ENCODE peak calls at places on chromosomes 2 and 18, in ten cellular contexts. One of them, this sample, is unnamed.

GRCh38 chr18:51110073-51110797 is 80.2 kb downstream of the SMAD4 start:
- DNase-seq in AG08396: peak
- DNase-seq in ovary: peak
- DNase-seq in kidney glomerular epithelial cell: peak
- DNase-seq in NCI-H748 treated with DMSO at 0.1 percent for 48 hours: peak
- DNase-seq in H9: peak
- DNase-seq in tibial artery: no peak
- DNase-seq in activated T-cell treated with anti-CD3 and anti-CD28 coated beads, Interleukin-2, amount 50 U/mL, for 1 hour: peak
- DNase-seq in mucosa of descending colon: peak
- DNase-seq in nephron progenitor cell: peak
- DNase-seq in this sample: peak

GRCh38 chr2:54944724-54945326 is 105.4 kb downstream of the RTN4 start:
- DNase-seq in AG08396: no peak
- DNase-seq in nephron progenitor cell: no peak
- DNase-seq in mucosa of descending colon: no peak
- DNase-seq in ovary: no peak
- DNase-seq in kidney glomerular epithelial cell: no peak
- DNase-seq in H9: no peak
- DNase-seq in NCI-H748 treated with DMSO at 0.1 percent for 48 hours: no peak
- DNase-seq in tibial artery: no peak
- DNase-seq in activated T-cell treated with anti-CD3 and anti-CD28 coated beads, Interleukin-2, amount 50 U/mL, for 1 hour: no peak
- DNase-seq in this sample: no peak

GRCh38 chr18:23438046-23438377 is 15.1 kb upstream of the RIOK3 start:
- DNase-seq in AG08396: no peak
- DNase-seq in activated T-cell treated with anti-CD3 and anti-CD28 coated beads, Interleukin-2, amount 50 U/mL, for 1 hour: no peak
- DNase-seq in H9: no peak
- DNase-seq in nephron progenitor cell: no peak
- DNase-seq in tibial artery: no peak
- DNase-seq in NCI-H748 treated with DMSO at 0.1 percent for 48 hours: peak
- DNase-seq in mucosa of descending colon: no peak
- DNase-seq in ovary: no peak
- DNase-seq in kidney glomerular epithelial cell: no peak
- DNase-seq in this sample: no peak

GRCh38 chr18:25322806-25323205 is 29.2 kb downstream of the ZNF521 start:
- DNase-seq in kidney glomerular epithelial cell: no peak
- DNase-seq in AG08396: no peak
- DNase-seq in nephron progenitor cell: no peak
- DNase-seq in ovary: no peak
- DNase-seq in mucosa of descending colon: no peak
- DNase-seq in NCI-H748 treated with DMSO at 0.1 percent for 48 hours: no peak
- DNase-seq in tibial artery: no peak
- DNase-seq in H9: no peak
- DNase-seq in activated T-cell treated with anti-CD3 and anti-CD28 coated beads, Interleukin-2, amount 50 U/mL, for 1 hour: no peak
- DNase-seq in this sample: no peak

GRCh38 chr2:88540346-88540745 is 86.9 kb downstream of the EIF2AK3 start:
- DNase-seq in nephron progenitor cell: no peak
- DNase-seq in NCI-H748 treated with DMSO at 0.1 percent for 48 hours: no peak
- DNase-seq in mucosa of descending colon: no peak
- DNase-seq in tibial artery: no peak
- DNase-seq in kidney glomerular epithelial cell: peak
- DNase-seq in ovary: no peak
- DNase-seq in H9: no peak
- DNase-seq in activated T-cell treated with anti-CD3 and anti-CD28 coated beads, Interleukin-2, amount 50 U/mL, for 1 hour: no peak
- DNase-seq in AG08396: peak
- DNase-seq in this sample: peak

GRCh38 chr2:136444323-136444722 is 321.0 kb upstream of the THSD7B start:
- DNase-seq in tibial artery: no peak
- DNase-seq in activated T-cell treated with anti-CD3 and anti-CD28 coated beads, Interleukin-2, amount 50 U/mL, for 1 hour: no peak
- DNase-seq in kidney glomerular epithelial cell: no peak
- DNase-seq in NCI-H748 treated with DMSO at 0.1 percent for 48 hours: no peak
- DNase-seq in mucosa of descending colon: no peak
- DNase-seq in ovary: no peak
- DNase-seq in AG08396: no peak
- DNase-seq in H9: no peak
- DNase-seq in nephron progenitor cell: no peak
- DNase-seq in this sample: no peak

GRCh38 chr2:72062336-72062735 is 85.3 kb downstream of the CYP26B1 start:
- DNase-seq in tibial artery: no peak
- DNase-seq in ovary: no peak
- DNase-seq in AG08396: no peak
- DNase-seq in nephron progenitor cell: no peak
- DNase-seq in activated T-cell treated with anti-CD3 and anti-CD28 coated beads, Interleukin-2, amount 50 U/mL, for 1 hour: no peak
- DNase-seq in H9: no peak
- DNase-seq in NCI-H748 treated with DMSO at 0.1 percent for 48 hours: no peak
- DNase-seq in mucosa of descending colon: no peak
- DNase-seq in kidney glomerular epithelial cell: no peak
- DNase-seq in this sample: no peak

GRCh38 chr2:234044157-234044556 is 6.3 kb upstream of the SPP2 start:
- DNase-seq in NCI-H748 treated with DMSO at 0.1 percent for 48 hours: no peak
- DNase-seq in AG08396: no peak
- DNase-seq in mucosa of descending colon: no peak
- DNase-seq in tibial artery: no peak
- DNase-seq in H9: no peak
- DNase-seq in ovary: no peak
- DNase-seq in kidney glomerular epithelial cell: peak
- DNase-seq in nephron progenitor cell: no peak
- DNase-seq in activated T-cell treated with anti-CD3 and anti-CD28 coated beads, Interleukin-2, amount 50 U/mL, for 1 hour: no peak
- DNase-seq in this sample: peak

GRCh38 chr2:207847807-207848544 is 78.3 kb upstream of the FZD5 start:
- DNase-seq in H9: no peak
- DNase-seq in kidney glomerular epithelial cell: peak
- DNase-seq in mucosa of descending colon: peak
- DNase-seq in tibial artery: no peak
- DNase-seq in nephron progenitor cell: no peak
- DNase-seq in activated T-cell treated with anti-CD3 and anti-CD28 coated beads, Interleukin-2, amount 50 U/mL, for 1 hour: no peak
- DNase-seq in NCI-H748 treated with DMSO at 0.1 percent for 48 hours: peak
- DNase-seq in ovary: no peak
- DNase-seq in AG08396: no peak
- DNase-seq in this sample: peak

GRCh38 chr2:162300271-162300670 is 18.2 kb downstream of the IFIH1 start:
- DNase-seq in activated T-cell treated with anti-CD3 and anti-CD28 coated beads, Interleukin-2, amount 50 U/mL, for 1 hour: no peak
- DNase-seq in NCI-H748 treated with DMSO at 0.1 percent for 48 hours: no peak
- DNase-seq in nephron progenitor cell: no peak
- DNase-seq in kidney glomerular epithelial cell: no peak
- DNase-seq in mucosa of descending colon: no peak
- DNase-seq in tibial artery: no peak
- DNase-seq in AG08396: no peak
- DNase-seq in ovary: no peak
- DNase-seq in H9: no peak
- DNase-seq in this sample: no peak

GRCh38 chr2:20236496-20236895 is 11.6 kb upstream of the SDC1 start:
- DNase-seq in H9: no peak
- DNase-seq in NCI-H748 treated with DMSO at 0.1 percent for 48 hours: no peak
- DNase-seq in activated T-cell treated with anti-CD3 and anti-CD28 coated beads, Interleukin-2, amount 50 U/mL, for 1 hour: no peak
- DNase-seq in mucosa of descending colon: no peak
- DNase-seq in tibial artery: no peak
- DNase-seq in nephron progenitor cell: no peak
- DNase-seq in ovary: no peak
- DNase-seq in kidney glomerular epithelial cell: no peak
- DNase-seq in AG08396: peak
- DNase-seq in this sample: no peak

GRCh38 chr2:207629553-207629952 is 4.4 kb upstream of the METTL21A start:
- DNase-seq in NCI-H748 treated with DMSO at 0.1 percent for 48 hours: no peak
- DNase-seq in H9: no peak
- DNase-seq in tibial artery: no peak
- DNase-seq in nephron progenitor cell: no peak
- DNase-seq in activated T-cell treated with anti-CD3 and anti-CD28 coated beads, Interleukin-2, amount 50 U/mL, for 1 hour: no peak
- DNase-seq in mucosa of descending colon: no peak
- DNase-seq in AG08396: no peak
- DNase-seq in kidney glomerular epithelial cell: no peak
- DNase-seq in ovary: no peak
- DNase-seq in this sample: no peak

GRCh38 chr2:223944166-223944703 is 900 bp downstream of the WDFY1 start:
- DNase-seq in tibial artery: peak
- DNase-seq in NCI-H748 treated with DMSO at 0.1 percent for 48 hours: no peak
- DNase-seq in kidney glomerular epithelial cell: no peak
- DNase-seq in activated T-cell treated with anti-CD3 and anti-CD28 coated beads, Interleukin-2, amount 50 U/mL, for 1 hour: peak
- DNase-seq in H9: peak
- DNase-seq in mucosa of descending colon: peak
- DNase-seq in nephron progenitor cell: peak
- DNase-seq in AG08396: peak
- DNase-seq in ovary: peak
- DNase-seq in this sample: no peak

GRCh38 chr2:41854227-41854626 is 193.6 kb upstream of the PKDCC start:
- DNase-seq in ovary: no peak
- DNase-seq in NCI-H748 treated with DMSO at 0.1 percent for 48 hours: no peak
- DNase-seq in kidney glomerular epithelial cell: peak
- DNase-seq in H9: no peak
- DNase-seq in activated T-cell treated with anti-CD3 and anti-CD28 coated beads, Interleukin-2, amount 50 U/mL, for 1 hour: no peak
- DNase-seq in nephron progenitor cell: no peak
- DNase-seq in mucosa of descending colon: no peak
- DNase-seq in AG08396: no peak
- DNase-seq in tibial artery: no peak
- DNase-seq in this sample: peak

GRCh38 chr2:205766765-205767359 is 84.6 kb downstream of the NRP2 start:
- DNase-seq in tibial artery: no peak
- DNase-seq in activated T-cell treated with anti-CD3 and anti-CD28 coated beads, Interleukin-2, amount 50 U/mL, for 1 hour: peak
- DNase-seq in mucosa of descending colon: peak
- DNase-seq in H9: peak
- DNase-seq in kidney glomerular epithelial cell: peak
- DNase-seq in nephron progenitor cell: peak
- DNase-seq in AG08396: peak
- DNase-seq in NCI-H748 treated with DMSO at 0.1 percent for 48 hours: peak
- DNase-seq in ovary: peak
- DNase-seq in this sample: peak

This sample was measured in IMR-90.